ENCODE peak calls at places on chromosomes 7 and 10, in five cellular contexts. G, R, C, A and X are unnamed samples.

GRCh38 chr10:124746992-124747391 is 2.8 kb upstream of the FAM53B start:
- DNase-seq in A (no peak), C (no peak), G (no peak), R (no peak), X (no peak)

GRCh38 chr10:92914478-92915066 is 66.3 kb downstream of the EXOC6 start:
- DNase-seq in R (no peak), A (peak), G (peak), C (peak), X (peak)

GRCh38 chr7:52260046-52260665 is 775.3 kb upstream of the POM121L12 start:
- DNase-seq in C (no peak), R (no peak), G (no peak), A (no peak), X (no peak)

GRCh38 chr7:134500406-134500805 is 27.0 kb upstream of the AKR1B10 start:
- DNase-seq in C (no peak), R (no peak), G (no peak), A (no peak), X (no peak)

GRCh38 chr7:50660040-50660829 is 95.0 kb upstream of the DDC start:
- DNase-seq in G (peak), C (peak), R (no peak), A (no peak), X (peak)

GRCh38 chr10:103715430-103715829 is 139.9 kb downstream of the SH3PXD2A start:
- DNase-seq in A (peak), R (no peak), G (no peak), C (no peak), X (no peak)

GRCh38 chr7:78558571-78558970 is 760.0 kb downstream of the PHTF2 start:
- DNase-seq in C (no peak), G (no peak), R (no peak), A (no peak), X (peak)

GRCh38 chr7:87538052-87538451 is 62.6 kb upstream of the ABCB4 start:
- DNase-seq in A (no peak), G (no peak), C (no peak), R (no peak), X (no peak)

GRCh38 chr7:30142710-30143109 is 7.9 kb downstream of the MTURN start:
- DNase-seq in A (peak), C (no peak), R (no peak), G (no peak), X (no peak)

GRCh38 chr7:991017-991728 is 8.2 kb downstream of the CYP2W1 start:
- DNase-seq in G (no peak), R (no peak), C (no peak), A (no peak), X (no peak)

GRCh38 chr7:100208911-100209408 is 10.8 kb upstream of the PVRIG start:
- DNase-seq in A (no peak), G (no peak), C (no peak), R (no peak), X (no peak)

GRCh38 chr10:102399217-102400021 is 3.9 kb downstream of the NFKB2 start:
- DNase-seq in C (peak), G (peak), A (peak), R (peak), X (peak)

GRCh38 chr10:132897516-132898381 is 44.6 kb downstream of the CFAP46 start:
- DNase-seq in R (no peak), C (no peak), G (no peak), A (no peak), X (no peak)

GRCh38 chr10:29239569-29240472 is 49.0 kb upstream of the LYZL1 start:
- DNase-seq in C (no peak), A (no peak), R (no peak), G (no peak), X (no peak)

GRCh38 chr10:6239213-6239991 is 36.7 kb downstream of the PFKFB3 start:
- DNase-seq in C (no peak), G (peak), R (peak), A (peak), X (no peak)

GRCh38 chr10:29621161-29621560 is 13.6 kb downstream of the SVIL start:
- DNase-seq in A (no peak), C (no peak), R (no peak), G (no peak), X (no peak)

GRCh38 chr10:53387546-53387945 is 615.0 kb upstream of the MBL2 start:
- DNase-seq in G (no peak), C (no peak), R (no peak), A (no peak), X (no peak)

GRCh38 chr7:99127636-99128035 is 16.3 kb downstream of the SMURF1 start:
- DNase-seq in G (no peak), A (no peak), R (no peak), C (no peak), X (no peak)

GRCh38 chr7:22435720-22436119 is 64.3 kb downstream of the STEAP1B start:
- DNase-seq in C (no peak), G (no peak), R (no peak), A (no peak), X (no peak)

GRCh38 chr7:50142421-50143113 is 49.5 kb upstream of the ZPBP start:
- DNase-seq in G (no peak), R (no peak), C (no peak), A (no peak), X (peak)

GRCh38 chr7:135761751-135762488 is 13.3 kb upstream of the FAM180A start:
- DNase-seq in C (no peak), R (no peak), G (no peak), A (no peak), X (no peak)

GRCh38 chr7:122311280-122311679 is 6.7 kb upstream of the FEZF1 start:
- DNase-seq in R (no peak), A (no peak), C (no peak), G (no peak), X (no peak)

GRCh38 chr7:157431951-157432540 is 95.2 kb downstream of the DNAJB6 start:
- DNase-seq in C (no peak), R (no peak), A (no peak), G (no peak), X (no peak)

GRCh38 chr10:93873427-93874115 is 20.2 kb upstream of the SLC35G1 start:
- DNase-seq in A (no peak), R (no peak), C (no peak), G (no peak), X (no peak)

GRCh38 chr10:93384006-93384405 is 98.1 kb downstream of the MYOF start:
- DNase-seq in R (no peak), A (no peak), C (no peak), G (no peak), X (no peak)

GRCh38 chr10:77043364-77043763 is 594.2 kb downstream of the KCNMA1 start:
- DNase-seq in A (no peak), C (no peak), R (no peak), G (no peak), X (no peak)

GRCh38 chr7:142365410-142365842 is 107.6 kb upstream of the PRSS58 start:
- DNase-seq in C (no peak), A (no peak), R (no peak), G (no peak), X (no peak)

GRCh38 chr7:150949564-150949963 is 28.6 kb downstream of the KCNH2 start:
- DNase-seq in C (no peak), A (no peak), G (no peak), R (no peak), X (no peak)

GRCh38 chr7:139731802-139732470 is 45.9 kb downstream of the HIPK2 start:
- DNase-seq in A (peak), R (peak), C (no peak), G (no peak), X (peak)

GRCh38 chr10:79069325-79070090 is 742 bp downstream of the ZMIZ1 start:
- DNase-seq in C (peak), R (no peak), G (peak), A (peak), X (peak)

GRCh38 chr10:30445716-30446115 is 11.7 kb downstream of the MAP3K8 start:
- DNase-seq in A (peak), C (no peak), G (no peak), R (no peak), X (no peak)

GRCh38 chr10:121617176-121617575 is 18.9 kb upstream of the FGFR2 start:
- DNase-seq in A (no peak), G (no peak), R (no peak), C (no peak), X (peak)